ENCODE peak calls at places on chromosomes 13 and 19, in four cellular contexts. W is endothelial cell, H is OCI-LY7, N is ELR. C is an unnamed sample.

GRCh38 chr13:83773961-83774360 is 108.3 kb downstream of the SLITRK1 start:
- DNase-seq in N (no peak), H (no peak), W (no peak), C (no peak)

GRCh38 chr13:20118268-20119140 is 42.3 kb downstream of the GJA3 start:
- DNase-seq in W (peak; percentile 34), N (peak; percentile 30), H (no peak), C (peak; percentile 81)

GRCh38 chr13:44311011-44311481 is 62.6 kb upstream of the SERP2 start:
- DNase-seq in H (no peak), N (no peak), W (no peak), C (no peak)

GRCh38 chr19:54390942-54391577 is 24.2 kb upstream of the TTYH1 start:
- DNase-seq in H (peak; percentile 82), N (peak; percentile 63), W (peak; percentile 68), C (peak; percentile 66)

GRCh38 chr19:17107546-17108452 is 32.2 kb downstream of the MYO9B start:
- DNase-seq in W (no peak), H (no peak), N (peak; percentile 98), C (peak; percentile 97)

GRCh38 chr13:113731192-113732175 is 27.5 kb upstream of the TMEM255B start:
- DNase-seq in N (no peak), W (no peak), H (no peak), C (no peak)

GRCh38 chr19:46834121-46834520 is 16.5 kb downstream of the AP2S1 start:
- DNase-seq in N (no peak), H (no peak), W (no peak), C (no peak)

GRCh38 chr19:31233288-31233687 is 115.9 kb downstream of the TSHZ3 start:
- DNase-seq in W (no peak), H (no peak), N (no peak), C (no peak)

GRCh38 chr13:26473571-26474230 is 83.8 kb upstream of the WASF3 start:
- DNase-seq in N (no peak), H (no peak), W (no peak), C (no peak)

GRCh38 chr19:4722671-4723464 is 774 bp downstream of the DPP9 start:
- DNase-seq in H (peak; percentile 67), N (peak; percentile 46), W (no peak), C (peak; percentile 61)

GRCh38 chr19:15091918-15092753 is 10.1 kb downstream of the OR1I1 start:
- DNase-seq in H (peak; percentile 85), W (peak; percentile 59), N (peak; percentile 83), C (peak; percentile 59)

GRCh38 chr13:43698743-43699142 is 88.0 kb downstream of the ENOX1 start:
- DNase-seq in N (peak; percentile 4), W (no peak), H (no peak), C (peak; percentile 46)